ENCODE peak calls at places on chromosomes 7 and 10, in ten cellular contexts. One of them, this sample, is unnamed.

GRCh38 chr7:137818036-137818435 is 28.7 kb downstream of the DGKI start:
- DNase-seq in progenitor cell of endocrine pancreas: no peak
- DNase-seq in iris pigment epithelial cell: peak; percentile 82
- DNase-seq in chondrocyte: no peak
- DNase-seq in substantia nigra: no peak
- DNase-seq in T-helper 1 cell: no peak
- DNase-seq in activated CD4-positive, alpha-beta T cell treated with anti-CD3 and anti-CD28 coated beads, Interleukin-2, amount 50 U/mL, for 48 hours: no peak
- DNase-seq in CD8-positive, alpha-beta memory T cell: no peak
- DNase-seq in NCI-H2029 treated with DMSO at 0.1 percent for 48 hours: peak; percentile 22
- DNase-seq in stimulated activated CD4-positive, alpha-beta T cell treated with anti-CD3 and anti-CD28 coated beads, Interleukin-2, amount 100 ng/mL, for 24 hours: no peak
- DNase-seq in this sample: no peak

GRCh38 chr10:104299031-104299904 is 30.3 kb downstream of the GSTO2 start:
- DNase-seq in progenitor cell of endocrine pancreas: no peak
- DNase-seq in iris pigment epithelial cell: peak; percentile 89
- DNase-seq in chondrocyte: no peak
- DNase-seq in substantia nigra: no peak
- DNase-seq in T-helper 1 cell: no peak
- DNase-seq in activated CD4-positive, alpha-beta T cell treated with anti-CD3 and anti-CD28 coated beads, Interleukin-2, amount 50 U/mL, for 48 hours: no peak
- DNase-seq in CD8-positive, alpha-beta memory T cell: no peak
- DNase-seq in NCI-H2029 treated with DMSO at 0.1 percent for 48 hours: no peak
- DNase-seq in stimulated activated CD4-positive, alpha-beta T cell treated with anti-CD3 and anti-CD28 coated beads, Interleukin-2, amount 100 ng/mL, for 24 hours: no peak
- DNase-seq in this sample: no peak

GRCh38 chr10:47255866-47256265 is 44.1 kb upstream of the GDF10 start:
- DNase-seq in progenitor cell of endocrine pancreas: no peak
- DNase-seq in iris pigment epithelial cell: no peak
- DNase-seq in chondrocyte: no peak
- DNase-seq in substantia nigra: no peak
- DNase-seq in T-helper 1 cell: no peak
- DNase-seq in activated CD4-positive, alpha-beta T cell treated with anti-CD3 and anti-CD28 coated beads, Interleukin-2, amount 50 U/mL, for 48 hours: no peak
- DNase-seq in CD8-positive, alpha-beta memory T cell: no peak
- DNase-seq in NCI-H2029 treated with DMSO at 0.1 percent for 48 hours: no peak
- DNase-seq in stimulated activated CD4-positive, alpha-beta T cell treated with anti-CD3 and anti-CD28 coated beads, Interleukin-2, amount 100 ng/mL, for 24 hours: no peak
- DNase-seq in this sample: no peak

GRCh38 chr10:131876021-131876420 is 24.8 kb upstream of the PPP2R2D start:
- DNase-seq in progenitor cell of endocrine pancreas: no peak
- DNase-seq in iris pigment epithelial cell: no peak
- DNase-seq in chondrocyte: peak; percentile 57
- DNase-seq in substantia nigra: no peak
- DNase-seq in T-helper 1 cell: no peak
- DNase-seq in activated CD4-positive, alpha-beta T cell treated with anti-CD3 and anti-CD28 coated beads, Interleukin-2, amount 50 U/mL, for 48 hours: no peak
- DNase-seq in CD8-positive, alpha-beta memory T cell: no peak
- DNase-seq in NCI-H2029 treated with DMSO at 0.1 percent for 48 hours: no peak
- DNase-seq in stimulated activated CD4-positive, alpha-beta T cell treated with anti-CD3 and anti-CD28 coated beads, Interleukin-2, amount 100 ng/mL, for 24 hours: no peak
- DNase-seq in this sample: peak; percentile 49

GRCh38 chr10:22427890-22428571 is 82.7 kb downstream of the SPAG6 start:
- DNase-seq in progenitor cell of endocrine pancreas: no peak
- DNase-seq in iris pigment epithelial cell: peak; percentile 92
- DNase-seq in chondrocyte: no peak
- DNase-seq in substantia nigra: no peak
- DNase-seq in T-helper 1 cell: no peak
- DNase-seq in activated CD4-positive, alpha-beta T cell treated with anti-CD3 and anti-CD28 coated beads, Interleukin-2, amount 50 U/mL, for 48 hours: no peak
- DNase-seq in CD8-positive, alpha-beta memory T cell: no peak
- DNase-seq in NCI-H2029 treated with DMSO at 0.1 percent for 48 hours: no peak
- DNase-seq in stimulated activated CD4-positive, alpha-beta T cell treated with anti-CD3 and anti-CD28 coated beads, Interleukin-2, amount 100 ng/mL, for 24 hours: no peak
- DNase-seq in this sample: no peak

GRCh38 chr10:127386606-127387327 is 162.3 kb upstream of the NPS start:
- DNase-seq in progenitor cell of endocrine pancreas: no peak
- DNase-seq in iris pigment epithelial cell: no peak
- DNase-seq in chondrocyte: no peak
- DNase-seq in substantia nigra: no peak
- DNase-seq in T-helper 1 cell: no peak
- DNase-seq in activated CD4-positive, alpha-beta T cell treated with anti-CD3 and anti-CD28 coated beads, Interleukin-2, amount 50 U/mL, for 48 hours: no peak
- DNase-seq in CD8-positive, alpha-beta memory T cell: no peak
- DNase-seq in NCI-H2029 treated with DMSO at 0.1 percent for 48 hours: no peak
- DNase-seq in stimulated activated CD4-positive, alpha-beta T cell treated with anti-CD3 and anti-CD28 coated beads, Interleukin-2, amount 100 ng/mL, for 24 hours: no peak
- DNase-seq in this sample: no peak

GRCh38 chr10:116109881-116110280 is 163.1 kb downstream of the GFRA1 start:
- DNase-seq in progenitor cell of endocrine pancreas: no peak
- DNase-seq in iris pigment epithelial cell: no peak
- DNase-seq in chondrocyte: no peak
- DNase-seq in substantia nigra: no peak
- DNase-seq in T-helper 1 cell: no peak
- DNase-seq in activated CD4-positive, alpha-beta T cell treated with anti-CD3 and anti-CD28 coated beads, Interleukin-2, amount 50 U/mL, for 48 hours: no peak
- DNase-seq in CD8-positive, alpha-beta memory T cell: no peak
- DNase-seq in NCI-H2029 treated with DMSO at 0.1 percent for 48 hours: no peak
- DNase-seq in stimulated activated CD4-positive, alpha-beta T cell treated with anti-CD3 and anti-CD28 coated beads, Interleukin-2, amount 100 ng/mL, for 24 hours: no peak
- DNase-seq in this sample: no peak

GRCh38 chr10:49165940-49166803 is 22.0 kb downstream of the TMEM273 start:
- DNase-seq in progenitor cell of endocrine pancreas: no peak
- DNase-seq in iris pigment epithelial cell: no peak
- DNase-seq in chondrocyte: no peak
- DNase-seq in substantia nigra: no peak
- DNase-seq in T-helper 1 cell: no peak
- DNase-seq in activated CD4-positive, alpha-beta T cell treated with anti-CD3 and anti-CD28 coated beads, Interleukin-2, amount 50 U/mL, for 48 hours: peak; percentile 51
- DNase-seq in CD8-positive, alpha-beta memory T cell: no peak
- DNase-seq in NCI-H2029 treated with DMSO at 0.1 percent for 48 hours: no peak
- DNase-seq in stimulated activated CD4-positive, alpha-beta T cell treated with anti-CD3 and anti-CD28 coated beads, Interleukin-2, amount 100 ng/mL, for 24 hours: no peak
- DNase-seq in this sample: no peak

GRCh38 chr7:2041496-2042367 is 191.0 kb downstream of the MAD1L1 start:
- DNase-seq in progenitor cell of endocrine pancreas: no peak
- DNase-seq in iris pigment epithelial cell: no peak
- DNase-seq in chondrocyte: peak; percentile 48
- DNase-seq in substantia nigra: no peak
- DNase-seq in T-helper 1 cell: no peak
- DNase-seq in activated CD4-positive, alpha-beta T cell treated with anti-CD3 and anti-CD28 coated beads, Interleukin-2, amount 50 U/mL, for 48 hours: no peak
- DNase-seq in CD8-positive, alpha-beta memory T cell: no peak
- DNase-seq in NCI-H2029 treated with DMSO at 0.1 percent for 48 hours: no peak
- DNase-seq in stimulated activated CD4-positive, alpha-beta T cell treated with anti-CD3 and anti-CD28 coated beads, Interleukin-2, amount 100 ng/mL, for 24 hours: no peak
- DNase-seq in this sample: peak; percentile 38

GRCh38 chr7:137755846-137756685 is 90.7 kb downstream of the DGKI start:
- DNase-seq in progenitor cell of endocrine pancreas: no peak
- DNase-seq in iris pigment epithelial cell: no peak
- DNase-seq in chondrocyte: no peak
- DNase-seq in substantia nigra: no peak
- DNase-seq in T-helper 1 cell: no peak
- DNase-seq in activated CD4-positive, alpha-beta T cell treated with anti-CD3 and anti-CD28 coated beads, Interleukin-2, amount 50 U/mL, for 48 hours: no peak
- DNase-seq in CD8-positive, alpha-beta memory T cell: no peak
- DNase-seq in NCI-H2029 treated with DMSO at 0.1 percent for 48 hours: no peak
- DNase-seq in stimulated activated CD4-positive, alpha-beta T cell treated with anti-CD3 and anti-CD28 coated beads, Interleukin-2, amount 100 ng/mL, for 24 hours: no peak
- DNase-seq in this sample: no peak

GRCh38 chr10:7561216-7561893 is 105.4 kb downstream of the ITIH5 start:
- DNase-seq in progenitor cell of endocrine pancreas: no peak
- DNase-seq in iris pigment epithelial cell: no peak
- DNase-seq in chondrocyte: no peak
- DNase-seq in substantia nigra: peak; percentile 40
- DNase-seq in T-helper 1 cell: no peak
- DNase-seq in activated CD4-positive, alpha-beta T cell treated with anti-CD3 and anti-CD28 coated beads, Interleukin-2, amount 50 U/mL, for 48 hours: no peak
- DNase-seq in CD8-positive, alpha-beta memory T cell: no peak
- DNase-seq in NCI-H2029 treated with DMSO at 0.1 percent for 48 hours: no peak
- DNase-seq in stimulated activated CD4-positive, alpha-beta T cell treated with anti-CD3 and anti-CD28 coated beads, Interleukin-2, amount 100 ng/mL, for 24 hours: no peak
- DNase-seq in this sample: peak; percentile 84

GRCh38 chr7:73364006-73364728 is 36.2 kb downstream of the FKBP6 start:
- DNase-seq in progenitor cell of endocrine pancreas: no peak
- DNase-seq in iris pigment epithelial cell: no peak
- DNase-seq in chondrocyte: peak; percentile 75
- DNase-seq in substantia nigra: peak; percentile 8
- DNase-seq in T-helper 1 cell: no peak
- DNase-seq in activated CD4-positive, alpha-beta T cell treated with anti-CD3 and anti-CD28 coated beads, Interleukin-2, amount 50 U/mL, for 48 hours: no peak
- DNase-seq in CD8-positive, alpha-beta memory T cell: no peak
- DNase-seq in NCI-H2029 treated with DMSO at 0.1 percent for 48 hours: no peak
- DNase-seq in stimulated activated CD4-positive, alpha-beta T cell treated with anti-CD3 and anti-CD28 coated beads, Interleukin-2, amount 100 ng/mL, for 24 hours: no peak
- DNase-seq in this sample: no peak

GRCh38 chr10:72637398-72637857 is 11.5 kb upstream of the MICU1 start:
- DNase-seq in progenitor cell of endocrine pancreas: no peak
- DNase-seq in iris pigment epithelial cell: peak; percentile 79
- DNase-seq in chondrocyte: no peak
- DNase-seq in substantia nigra: no peak
- DNase-seq in T-helper 1 cell: no peak
- DNase-seq in activated CD4-positive, alpha-beta T cell treated with anti-CD3 and anti-CD28 coated beads, Interleukin-2, amount 50 U/mL, for 48 hours: peak; percentile 49
- DNase-seq in CD8-positive, alpha-beta memory T cell: no peak
- DNase-seq in NCI-H2029 treated with DMSO at 0.1 percent for 48 hours: no peak
- DNase-seq in stimulated activated CD4-positive, alpha-beta T cell treated with anti-CD3 and anti-CD28 coated beads, Interleukin-2, amount 100 ng/mL, for 24 hours: peak; percentile 13
- DNase-seq in this sample: no peak

GRCh38 chr7:19249281-19249680 is 104.1 kb upstream of the FERD3L start:
- DNase-seq in progenitor cell of endocrine pancreas: no peak
- DNase-seq in iris pigment epithelial cell: no peak
- DNase-seq in chondrocyte: no peak
- DNase-seq in substantia nigra: no peak
- DNase-seq in T-helper 1 cell: no peak
- DNase-seq in activated CD4-positive, alpha-beta T cell treated with anti-CD3 and anti-CD28 coated beads, Interleukin-2, amount 50 U/mL, for 48 hours: no peak
- DNase-seq in CD8-positive, alpha-beta memory T cell: no peak
- DNase-seq in NCI-H2029 treated with DMSO at 0.1 percent for 48 hours: no peak
- DNase-seq in stimulated activated CD4-positive, alpha-beta T cell treated with anti-CD3 and anti-CD28 coated beads, Interleukin-2, amount 100 ng/mL, for 24 hours: no peak
- DNase-seq in this sample: no peak

GRCh38 chr10:10989669-10990068 is 28.0 kb upstream of the CELF2 start:
- DNase-seq in progenitor cell of endocrine pancreas: no peak
- DNase-seq in iris pigment epithelial cell: no peak
- DNase-seq in chondrocyte: no peak
- DNase-seq in substantia nigra: no peak
- DNase-seq in T-helper 1 cell: no peak
- DNase-seq in activated CD4-positive, alpha-beta T cell treated with anti-CD3 and anti-CD28 coated beads, Interleukin-2, amount 50 U/mL, for 48 hours: no peak
- DNase-seq in CD8-positive, alpha-beta memory T cell: no peak
- DNase-seq in NCI-H2029 treated with DMSO at 0.1 percent for 48 hours: no peak
- DNase-seq in stimulated activated CD4-positive, alpha-beta T cell treated with anti-CD3 and anti-CD28 coated beads, Interleukin-2, amount 100 ng/mL, for 24 hours: no peak
- DNase-seq in this sample: no peak

GRCh38 chr10:48224979-48225560 is 49.4 kb downstream of the FRMPD2 start:
- DNase-seq in progenitor cell of endocrine pancreas: no peak
- DNase-seq in iris pigment epithelial cell: peak; percentile 5
- DNase-seq in chondrocyte: no peak
- DNase-seq in substantia nigra: no peak
- DNase-seq in T-helper 1 cell: no peak
- DNase-seq in activated CD4-positive, alpha-beta T cell treated with anti-CD3 and anti-CD28 coated beads, Interleukin-2, amount 50 U/mL, for 48 hours: no peak
- DNase-seq in CD8-positive, alpha-beta memory T cell: no peak
- DNase-seq in NCI-H2029 treated with DMSO at 0.1 percent for 48 hours: no peak
- DNase-seq in stimulated activated CD4-positive, alpha-beta T cell treated with anti-CD3 and anti-CD28 coated beads, Interleukin-2, amount 100 ng/mL, for 24 hours: no peak
- DNase-seq in this sample: no peak

GRCh38 chr10:14063531-14064317 is 267.0 kb downstream of the FRMD4A start:
- DNase-seq in progenitor cell of endocrine pancreas: no peak
- DNase-seq in iris pigment epithelial cell: peak; percentile 93
- DNase-seq in chondrocyte: no peak
- DNase-seq in substantia nigra: no peak
- DNase-seq in T-helper 1 cell: no peak
- DNase-seq in activated CD4-positive, alpha-beta T cell treated with anti-CD3 and anti-CD28 coated beads, Interleukin-2, amount 50 U/mL, for 48 hours: no peak
- DNase-seq in CD8-positive, alpha-beta memory T cell: no peak
- DNase-seq in NCI-H2029 treated with DMSO at 0.1 percent for 48 hours: no peak
- DNase-seq in stimulated activated CD4-positive, alpha-beta T cell treated with anti-CD3 and anti-CD28 coated beads, Interleukin-2, amount 100 ng/mL, for 24 hours: no peak
- DNase-seq in this sample: peak; percentile 73

GRCh38 chr10:274866-275265 is 139.6 kb downstream of the ZMYND11 start:
- DNase-seq in progenitor cell of endocrine pancreas: no peak
- DNase-seq in iris pigment epithelial cell: no peak
- DNase-seq in chondrocyte: no peak
- DNase-seq in substantia nigra: no peak
- DNase-seq in T-helper 1 cell: no peak
- DNase-seq in activated CD4-positive, alpha-beta T cell treated with anti-CD3 and anti-CD28 coated beads, Interleukin-2, amount 50 U/mL, for 48 hours: no peak
- DNase-seq in CD8-positive, alpha-beta memory T cell: no peak
- DNase-seq in NCI-H2029 treated with DMSO at 0.1 percent for 48 hours: no peak
- DNase-seq in stimulated activated CD4-positive, alpha-beta T cell treated with anti-CD3 and anti-CD28 coated beads, Interleukin-2, amount 100 ng/mL, for 24 hours: no peak
- DNase-seq in this sample: no peak

GRCh38 chr10:117311261-117311660 is 64.0 kb downstream of the PDZD8 start:
- DNase-seq in progenitor cell of endocrine pancreas: no peak
- DNase-seq in iris pigment epithelial cell: peak; percentile 5
- DNase-seq in chondrocyte: no peak
- DNase-seq in substantia nigra: no peak
- DNase-seq in T-helper 1 cell: no peak
- DNase-seq in activated CD4-positive, alpha-beta T cell treated with anti-CD3 and anti-CD28 coated beads, Interleukin-2, amount 50 U/mL, for 48 hours: no peak
- DNase-seq in CD8-positive, alpha-beta memory T cell: no peak
- DNase-seq in NCI-H2029 treated with DMSO at 0.1 percent for 48 hours: no peak
- DNase-seq in stimulated activated CD4-positive, alpha-beta T cell treated with anti-CD3 and anti-CD28 coated beads, Interleukin-2, amount 100 ng/mL, for 24 hours: no peak
- DNase-seq in this sample: no peak

GRCh38 chr7:86913709-86914108 is 145.7 kb downstream of the ELAPOR2 start:
- DNase-seq in progenitor cell of endocrine pancreas: no peak
- DNase-seq in iris pigment epithelial cell: peak; percentile 30
- DNase-seq in chondrocyte: no peak
- DNase-seq in substantia nigra: no peak
- DNase-seq in T-helper 1 cell: no peak
- DNase-seq in activated CD4-positive, alpha-beta T cell treated with anti-CD3 and anti-CD28 coated beads, Interleukin-2, amount 50 U/mL, for 48 hours: no peak
- DNase-seq in CD8-positive, alpha-beta memory T cell: no peak
- DNase-seq in NCI-H2029 treated with DMSO at 0.1 percent for 48 hours: no peak
- DNase-seq in stimulated activated CD4-positive, alpha-beta T cell treated with anti-CD3 and anti-CD28 coated beads, Interleukin-2, amount 100 ng/mL, for 24 hours: no peak
- DNase-seq in this sample: no peak

GRCh38 chr10:98420786-98421185 is 5.8 kb upstream of the PYROXD2 start:
- DNase-seq in progenitor cell of endocrine pancreas: no peak
- DNase-seq in iris pigment epithelial cell: no peak
- DNase-seq in chondrocyte: no peak
- DNase-seq in substantia nigra: no peak
- DNase-seq in T-helper 1 cell: no peak
- DNase-seq in activated CD4-positive, alpha-beta T cell treated with anti-CD3 and anti-CD28 coated beads, Interleukin-2, amount 50 U/mL, for 48 hours: no peak
- DNase-seq in CD8-positive, alpha-beta memory T cell: no peak
- DNase-seq in NCI-H2029 treated with DMSO at 0.1 percent for 48 hours: no peak
- DNase-seq in stimulated activated CD4-positive, alpha-beta T cell treated with anti-CD3 and anti-CD28 coated beads, Interleukin-2, amount 100 ng/mL, for 24 hours: no peak
- DNase-seq in this sample: no peak